ENCODE peak calls at places on chromosomes 4 and X, in five cellular contexts. N is HS-27A, P is GM20000, L is GM04504, F is left cardiac atrium. Y is an unnamed sample.

GRCh38 chr4:105520819-105521790 is 31.3 kb upstream of the ARHGEF38 start:
- DNase-seq in L (peak), P (peak), N (peak), F (peak), Y (no peak)

GRCh38 chrX:139093201-139093600 is 381.7 kb upstream of the FGF13 start:
- DNase-seq in L (no peak), P (no peak), F (no peak), N (no peak), Y (no peak)

GRCh38 chr4:1768367-1769034 is 24.6 kb upstream of the FGFR3 start:
- DNase-seq in L (no peak), N (no peak), P (no peak), F (no peak), Y (no peak)

GRCh38 chr4:184898793-184899192 is 73.0 kb upstream of the ACSL1 start:
- DNase-seq in F (no peak), N (no peak), P (no peak), L (no peak), Y (no peak)

GRCh38 chrX:47162927-47163583 is 18.0 kb downstream of the RBM10 start:
- DNase-seq in N (no peak), F (no peak), P (no peak), L (no peak), Y (no peak)

GRCh38 chr4:147793973-147794690 is 62.2 kb downstream of the ARHGAP10 start:
- DNase-seq in F (no peak), L (no peak), P (peak), N (no peak), Y (no peak)

GRCh38 chrX:133337250-133337649 is 78.0 kb downstream of the GPC4 start:
- DNase-seq in F (no peak), N (no peak), L (no peak), P (no peak), Y (no peak)

GRCh38 chrX:39212456-39212855 is 411.2 kb downstream of the MID1IP1 start:
- DNase-seq in P (no peak), F (no peak), L (no peak), N (no peak), Y (no peak)

GRCh38 chr4:7379719-7380118 is 55.0 kb downstream of the PSAPL1 start:
- DNase-seq in L (no peak), F (no peak), P (no peak), N (no peak), Y (no peak)

GRCh38 chr4:169050308-169050707 is 40.3 kb upstream of the CBR4 start:
- DNase-seq in N (no peak), P (no peak), L (no peak), F (peak), Y (peak)

GRCh38 chr4:39045791-39046221 is 13.6 kb upstream of the TMEM156 start:
- DNase-seq in N (no peak), F (no peak), L (no peak), P (peak), Y (no peak)

GRCh38 chrX:154712781-154713391 is 38.0 kb downstream of the GAB3 start:
- DNase-seq in L (no peak), F (no peak), P (peak), N (no peak), Y (no peak)

GRCh38 chr4:101824500-101824899 is 34.0 kb downstream of the BANK1 start:
- DNase-seq in F (no peak), L (no peak), P (no peak), N (no peak), Y (no peak)

GRCh38 chr4:102324725-102325124 is 20.6 kb downstream of the SLC39A8 start:
- DNase-seq in L (no peak), P (no peak), F (no peak), N (no peak), Y (no peak)

GRCh38 chrX:70033348-70033747 is 16.4 kb downstream of the AWAT2 start:
- DNase-seq in N (no peak), L (no peak), P (peak), F (no peak), Y (no peak)

GRCh38 chr4:74667438-74667837 is 126.9 kb downstream of the BTC start:
- DNase-seq in N (no peak), P (no peak), L (no peak), F (no peak), Y (no peak)

GRCh38 chr4:53558061-53558801 is 33.1 kb downstream of the LNX1 start:
- DNase-seq in P (no peak), N (no peak), L (no peak), F (peak), Y (no peak)

GRCh38 chr4:123235431-123235830 is 161.2 kb upstream of the SPRY1 start:
- DNase-seq in F (no peak), L (no peak), P (no peak), N (peak), Y (no peak)

GRCh38 chrX:153878285-153878779 is 7.6 kb downstream of the L1CAM start:
- DNase-seq in N (no peak), P (no peak), L (no peak), F (peak), Y (no peak)

GRCh38 chrX:101164766-101165590 is 54.6 kb upstream of the DRP2 start:
- DNase-seq in F (no peak), P (no peak), L (no peak), N (no peak), Y (no peak)

GRCh38 chr4:32417113-32417704 is 1697.0 kb downstream of the PCDH7 start:
- DNase-seq in N (no peak), P (no peak), F (no peak), L (no peak), Y (no peak)

GRCh38 chr4:68962868-68963267 is 11.3 kb upstream of the UGT2A3 start:
- DNase-seq in P (no peak), N (no peak), F (no peak), L (no peak), Y (no peak)

GRCh38 chr4:112266823-112267222 is 18.9 kb downstream of the TIFA start:
- DNase-seq in N (no peak), P (no peak), F (no peak), L (no peak), Y (no peak)

GRCh38 chrX:21985332-21985777 is 44.8 kb downstream of the SMS start:
- DNase-seq in P (peak), F (peak), L (peak), N (peak), Y (peak)

GRCh38 chrX:136055651-136056221 is 70.5 kb downstream of the SLC9A6 start:
- DNase-seq in P (no peak), F (peak), N (no peak), L (peak), Y (peak)

GRCh38 chr4:575281-576141 is 584 bp downstream of the TMEM271 start:
- DNase-seq in L (peak), F (peak), N (no peak), P (peak), Y (no peak)

GRCh38 chr4:7744131-7744804 is 195.4 kb downstream of the AFAP1 start:
- DNase-seq in N (no peak), F (no peak), L (no peak), P (no peak), Y (no peak)

GRCh38 chr4:81502561-81502960 is 30.9 kb upstream of the RASGEF1B start:
- DNase-seq in N (no peak), P (no peak), F (no peak), L (no peak), Y (no peak)

GRCh38 chr4:8393593-8394038 is 46.9 kb downstream of the ACOX3 start:
- DNase-seq in L (peak), F (peak), P (no peak), N (peak), Y (peak)

GRCh38 chr4:110982486-110982885 is 359.6 kb upstream of the PITX2 start:
- DNase-seq in P (no peak), N (no peak), F (no peak), L (peak), Y (no peak)

GRCh38 chr4:5988086-5988845 is 30.0 kb downstream of the C4orf50 start:
- DNase-seq in L (no peak), N (no peak), P (no peak), F (no peak), Y (no peak)

GRCh38 chr4:90757529-90757928 is 630.3 kb downstream of the CCSER1 start:
- DNase-seq in N (no peak), P (no peak), F (no peak), L (no peak), Y (no peak)

GRCh38 chrX:141439651-141440050 is 144.9 kb downstream of the SPANXA1 start:
- DNase-seq in F (no peak), N (no peak), P (no peak), L (no peak), Y (no peak)

GRCh38 chr4:14446904-14447303 is 555.4 kb upstream of the CPEB2 start:
- DNase-seq in P (no peak), F (no peak), L (no peak), N (no peak), Y (no peak)

Y was measured in right atrium auricular region.